ENCODE peak calls at places on chromosome 10, in four cellular contexts. S is esophagus squamous epithelium, P is K562, A is astrocyte. E is an unnamed sample.
A peak's percentile ranks its signal among the peaks of the same experiment; 100 is the strongest.

GRCh38 chr10:118783776-118784542 is 29.2 kb upstream of the CACUL1 start:
- DNase-seq in P (no peak), S (no peak), A (no peak), E (no peak)

GRCh38 chr10:103676851-103677417 is 178.4 kb downstream of the SH3PXD2A start:
- DNase-seq in A (peak; percentile 99), S (no peak), P (no peak), E (no peak)

GRCh38 chr10:116801658-116802057 is 47.6 kb upstream of the ENO4 start:
- DNase-seq in S (no peak), A (no peak), P (no peak), E (no peak)

GRCh38 chr10:68829952-68830351 is 2.6 kb downstream of the STOX1 start:
- DNase-seq in P (no peak), S (no peak), A (no peak), E (no peak)

GRCh38 chr10:11270135-11270857 is 252.6 kb downstream of the CELF2 start:
- DNase-seq in S (no peak), A (peak; percentile 30), P (peak; percentile 66), E (peak; percentile 95)

GRCh38 chr10:34978080-34978479 is 112.1 kb downstream of the CUL2 start:
- DNase-seq in P (no peak), S (no peak), A (no peak), E (no peak)

GRCh38 chr10:96369890-96370574 is 11.2 kb upstream of the OPALIN start:
- DNase-seq in A (no peak), S (no peak), P (no peak), E (no peak)

GRCh38 chr10:117260094-117260493 is 19.2 kb downstream of the SLC18A2 start:
- DNase-seq in A (no peak), P (no peak), S (no peak), E (peak; percentile 77)

GRCh38 chr10:4596951-4597350 is 229.1 kb upstream of the AKR1E2 start:
- DNase-seq in S (no peak), P (no peak), A (no peak), E (no peak)

GRCh38 chr10:20040012-20040411 is 223.8 kb downstream of the PLXDC2 start:
- DNase-seq in P (no peak), S (no peak), A (no peak), E (no peak)

GRCh38 chr10:119263966-119264621 is 56.7 kb downstream of the GRK5 start:
- DNase-seq in A (no peak), P (no peak), S (no peak), E (no peak)

GRCh38 chr10:89171996-89172395 is 35.1 kb downstream of the CH25H start:
- DNase-seq in A (no peak), P (no peak), S (no peak), E (no peak)

GRCh38 chr10:22712959-22713852 is 1.2 kb downstream of the PIP4K2A start:
- DNase-seq in S (no peak), P (peak; percentile 53), A (no peak), E (peak; percentile 31)

GRCh38 chr10:24622781-24623301 is 100.8 kb downstream of the ARHGAP21 start:
- DNase-seq in A (peak; percentile 37), S (no peak), P (no peak), E (no peak)

GRCh38 chr10:71939304-71939703 is 24.9 kb upstream of the CHST3 start:
- DNase-seq in A (no peak), P (no peak), S (no peak), E (no peak)

DNA sequence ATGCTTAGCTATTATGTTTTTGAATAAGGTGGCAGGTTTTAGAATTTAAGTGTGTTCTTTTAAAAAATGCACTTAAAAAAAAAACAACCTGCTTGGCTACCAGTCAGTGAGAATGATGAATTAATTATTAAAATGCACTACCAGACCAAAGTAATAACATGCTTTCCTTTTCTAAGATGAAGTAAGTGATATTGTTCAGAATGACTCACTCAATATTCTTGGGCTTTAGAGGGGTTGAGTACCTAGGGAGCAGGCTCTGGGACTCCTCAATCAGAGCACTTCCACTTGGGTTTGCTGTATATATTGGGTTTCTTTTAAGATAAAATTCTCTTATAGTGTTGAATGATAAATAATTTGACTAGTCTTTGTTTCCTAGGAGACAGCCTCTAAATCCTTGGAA is 8.6 kb downstream of the STAM start:
- DNase-seq in P (no peak), S (no peak), A (peak; percentile 60), E (no peak)
- H3K9me3 ChIP-seq in P (peaks cover 5% of the 10 kb centered on the region), S (no peaks in the 10 kb centered on the region), A (peaks cover 2% of the 10 kb centered on the region), E (no peaks in the 10 kb centered on the region)

GRCh38 chr10:72980348-72980747 is 25.7 kb upstream of the PLA2G12B start:
- DNase-seq in P (no peak), A (no peak), S (no peak), E (no peak)
- H3K9me3 ChIP-seq in P (peaks cover 25% of the 10 kb centered on the region), A (peaks cover 4% of the 10 kb centered on the region), S (no peaks in the 10 kb centered on the region), E (no peaks in the 10 kb centered on the region)

GRCh38 chr10:28858641-28859040 is 181.3 kb downstream of the BAMBI start:
- DNase-seq in A (no peak), P (no peak), S (no peak), E (no peak)
- H3K9me3 ChIP-seq in A (peaks cover 6% of the 10 kb centered on the region), P (peaks cover 3% of the 10 kb centered on the region), S (no peaks in the 10 kb centered on the region), E (no peaks in the 10 kb centered on the region)

DNA sequence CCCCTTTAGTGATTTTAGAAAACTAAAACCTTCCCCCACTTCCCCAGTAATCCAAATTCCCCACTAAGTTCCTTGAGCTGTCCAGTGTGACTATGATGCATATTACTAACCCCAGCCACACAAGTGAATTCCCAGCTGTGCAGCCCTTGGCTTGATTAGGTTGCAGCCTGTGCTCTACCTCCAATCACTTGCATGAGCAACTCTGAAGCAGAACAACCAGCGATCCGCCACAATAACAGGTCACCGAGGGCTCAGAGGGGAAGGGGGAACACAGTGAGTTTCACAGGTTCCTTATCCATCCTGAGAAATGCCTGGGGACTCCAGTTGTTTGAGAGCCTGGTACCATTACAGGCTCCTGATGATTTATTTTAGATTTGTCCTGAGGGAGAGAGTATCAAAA is 901.3 kb downstream of the SORCS3 start:
- DNase-seq in S (no peak), P (no peak), A (no peak), E (no peak)
- H3K9me3 ChIP-seq in S (no peaks in the 10 kb centered on the region), P (no peaks in the 10 kb centered on the region), A (no peaks in the 10 kb centered on the region), E (no peaks in the 10 kb centered on the region)

DNA sequence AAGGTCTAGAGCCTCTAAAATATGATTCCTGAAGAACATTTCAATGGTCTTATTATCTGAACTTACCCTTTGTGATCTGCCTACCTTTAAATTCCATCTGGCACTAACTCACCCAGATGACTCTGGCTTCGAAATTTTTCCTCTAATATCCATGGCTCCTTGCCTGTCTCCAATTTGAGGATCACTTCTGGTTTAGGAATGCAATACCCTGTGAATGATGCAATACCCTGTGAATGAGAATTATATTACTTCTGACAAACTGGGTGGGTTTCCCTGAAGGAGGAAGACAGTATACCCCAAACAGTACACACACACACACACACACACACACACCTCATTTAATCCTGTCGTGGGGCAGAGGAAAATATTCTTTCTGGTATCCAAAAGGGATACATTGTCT is 115.3 kb downstream of the ZNF33B start:
- DNase-seq in A (no peak), P (no peak), S (no peak), E (no peak)
- H3K9me3 ChIP-seq in A (peaks cover 28% of the 10 kb centered on the region), P (peaks cover 39% of the 10 kb centered on the region), S (peaks cover 13% of the 10 kb centered on the region), E (peaks cover 3% of the 10 kb centered on the region)

DNA sequence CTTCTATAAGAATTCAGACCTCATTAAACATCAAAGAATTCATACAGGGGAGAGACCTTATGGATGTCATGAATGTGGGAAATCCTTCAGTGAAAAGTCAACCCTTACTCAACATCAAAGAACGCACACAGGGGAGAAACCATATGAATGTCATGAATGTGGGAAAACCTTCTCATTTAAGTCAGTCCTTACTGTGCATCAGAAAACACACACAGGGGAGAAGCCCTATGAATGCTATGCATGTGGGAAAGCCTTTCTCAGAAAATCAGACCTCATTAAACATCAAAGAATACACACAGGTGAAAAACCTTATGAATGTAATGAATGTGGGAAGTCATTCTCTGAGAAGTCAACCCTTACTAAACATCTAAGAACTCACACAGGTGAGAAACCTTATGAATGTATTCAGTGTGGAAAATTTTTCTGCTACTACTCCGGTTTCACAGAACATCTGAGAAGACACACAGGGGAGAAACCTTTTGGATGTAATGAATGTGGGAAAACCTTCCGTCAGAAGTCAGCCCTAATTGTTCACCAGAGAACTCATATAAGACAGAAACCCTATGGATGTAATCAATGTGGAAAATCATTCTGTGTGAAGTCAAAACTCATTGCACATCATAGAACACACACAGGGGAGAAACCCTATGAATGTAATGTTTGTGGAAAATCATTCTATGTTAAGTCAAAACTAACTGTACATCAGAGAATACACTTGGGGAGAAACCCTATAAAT is 24.1 kb downstream of the ZNF37A start:
- DNase-seq in P (no peak), S (no peak), A (peak; percentile 38), E (peak; percentile 12)
- H3K9me3 ChIP-seq in P (peaks cover 50% of the 10 kb centered on the region), S (peaks cover 38% of the 10 kb centered on the region), A (peaks cover 63% of the 10 kb centered on the region), E (no peaks in the 10 kb centered on the region)

GRCh38 chr10:133165556-133166503 is 5.8 kb downstream of the KNDC1 start:
- DNase-seq in P (no peak), A (no peak), S (no peak), E (no peak)

GRCh38 chr10:133167693-133168616 is 7.9 kb downstream of the KNDC1 start:
- DNase-seq in A (no peak), P (no peak), S (no peak), E (no peak)

GRCh38 chr10:133164816-133165555 is 5.0 kb downstream of the KNDC1 start:
- DNase-seq in P (no peak), A (no peak), S (no peak), E (no peak)

GRCh38 chr10:133166828-133167692 is 7.0 kb downstream of the KNDC1 start:
- DNase-seq in P (no peak), S (no peak), A (no peak), E (no peak)

DNA sequence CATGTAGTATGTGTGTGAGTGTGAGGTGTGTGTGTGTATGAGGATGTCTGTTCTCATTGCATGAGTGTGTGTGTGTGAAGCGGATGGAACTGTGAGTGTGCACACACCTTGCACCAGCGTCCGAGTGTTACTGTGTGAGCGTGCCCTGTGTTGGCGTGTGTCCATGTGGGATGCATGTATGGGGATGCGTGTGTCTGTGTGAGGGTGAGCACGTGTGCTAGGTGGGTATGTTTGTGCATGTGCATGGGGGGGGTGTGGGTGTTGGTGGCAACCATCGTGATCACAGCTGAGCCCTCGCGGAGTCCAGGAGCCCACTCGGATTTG is 6.4 kb downstream of the KNDC1 start:
- DNase-seq in A (no peak), P (no peak), S (no peak), E (no peak)
- H3K9me3 ChIP-seq in A (no peaks in the 10 kb centered on the region), P (no peaks in the 10 kb centered on the region), S (no peaks in the 10 kb centered on the region), E (no peaks in the 10 kb centered on the region)

DNA sequence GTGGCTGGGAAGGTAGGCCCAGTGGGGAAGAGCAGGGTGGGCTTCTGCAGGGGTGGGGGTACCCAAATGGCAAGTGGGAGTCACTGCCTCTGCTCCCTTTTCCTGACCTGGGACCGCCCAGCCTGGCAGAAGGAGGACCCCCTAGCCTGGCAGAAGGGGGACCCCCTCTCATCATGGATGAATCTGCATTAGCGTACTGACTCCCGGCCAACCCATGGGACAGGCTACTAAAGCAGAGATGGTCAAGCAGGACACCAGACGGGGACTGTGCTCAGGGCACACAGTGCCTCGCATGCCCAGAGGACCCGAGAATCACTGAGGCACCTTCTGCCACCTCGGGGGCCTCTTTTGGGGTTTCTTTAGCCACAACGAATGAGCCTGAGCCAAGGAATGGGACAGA is 577.5 kb downstream of the GLRX3 start:
- DNase-seq in A (no peak), S (no peak), P (no peak), E (no peak)
- H3K9me3 ChIP-seq in A (peaks cover 11% of the 10 kb centered on the region), S (no peaks in the 10 kb centered on the region), P (no peaks in the 10 kb centered on the region), E (no peaks in the 10 kb centered on the region)

GRCh38 chr10:7364474-7364873 is 46.4 kb downstream of the SFMBT2 start:
- DNase-seq in P (no peak), A (no peak), S (no peak), E (no peak)
- H3K9me3 ChIP-seq in P (no peaks in the 10 kb centered on the region), A (no peaks in the 10 kb centered on the region), S (no peaks in the 10 kb centered on the region), E (no peaks in the 10 kb centered on the region)

GRCh38 chr10:6379015-6379776 is 176.5 kb downstream of the PFKFB3 start:
- DNase-seq in S (no peak), P (no peak), A (no peak), E (peak; percentile 10)
- H3K9me3 ChIP-seq in S (no peaks in the 10 kb centered on the region), P (peaks cover 3% of the 10 kb centered on the region), A (peaks cover 12% of the 10 kb centered on the region), E (no peaks in the 10 kb centered on the region)